ENCODE peak calls at places on chromosomes 5 and 9, in four cellular contexts. One of them, this sample, is unnamed.

GRCh38 chr5:117201016-117201415 is 626.4 kb upstream of the SEMA6A start:
- DNase-seq in foreskin fibroblast: no peak
- DNase-seq in astrocyte of the cerebellum: no peak
- DNase-seq in CD8-positive, alpha-beta memory T cell: no peak
- DNase-seq in this sample: no peak

GRCh38 chr5:159511570-159511969 is 181.3 kb upstream of the IL12B start:
- DNase-seq in CD8-positive, alpha-beta memory T cell: no peak
- DNase-seq in foreskin fibroblast: peak; percentile 28
- DNase-seq in astrocyte of the cerebellum: no peak
- DNase-seq in this sample: no peak

GRCh38 chr9:7976167-7976755 is 176.7 kb upstream of the DMAC1 start:
- DNase-seq in foreskin fibroblast: no peak
- DNase-seq in astrocyte of the cerebellum: peak; percentile 5
- DNase-seq in CD8-positive, alpha-beta memory T cell: peak; percentile 53
- DNase-seq in this sample: peak; percentile 4

GRCh38 chr9:35791321-35791921 is at the start of gene NPR2:
- DNase-seq in astrocyte of the cerebellum: no peak
- DNase-seq in foreskin fibroblast: peak; percentile 77
- DNase-seq in CD8-positive, alpha-beta memory T cell: no peak
- DNase-seq in this sample: no peak

GRCh38 chr5:176644878-176645670 is 2.2 kb upstream of the TSPAN17 start:
- DNase-seq in astrocyte of the cerebellum: no peak
- DNase-seq in foreskin fibroblast: no peak
- DNase-seq in CD8-positive, alpha-beta memory T cell: no peak
- DNase-seq in this sample: no peak

GRCh38 chr9:122029898-122030297 is 63.2 kb downstream of the TTLL11 start:
- DNase-seq in astrocyte of the cerebellum: no peak
- DNase-seq in foreskin fibroblast: no peak
- DNase-seq in CD8-positive, alpha-beta memory T cell: no peak
- DNase-seq in this sample: no peak

GRCh38 chr9:110198357-110198756 is 9.6 kb downstream of the C9orf152 start:
- DNase-seq in astrocyte of the cerebellum: no peak
- DNase-seq in CD8-positive, alpha-beta memory T cell: no peak
- DNase-seq in foreskin fibroblast: no peak
- DNase-seq in this sample: no peak

GRCh38 chr5:3187846-3188425 is 407.7 kb upstream of the IRX1 start:
- DNase-seq in astrocyte of the cerebellum: no peak
- DNase-seq in CD8-positive, alpha-beta memory T cell: no peak
- DNase-seq in foreskin fibroblast: no peak
- DNase-seq in this sample: no peak

GRCh38 chr9:72540348-72540873 is 19.0 kb downstream of the TMC1 start:
- DNase-seq in astrocyte of the cerebellum: no peak
- DNase-seq in CD8-positive, alpha-beta memory T cell: no peak
- DNase-seq in foreskin fibroblast: peak; percentile 75
- DNase-seq in this sample: no peak

GRCh38 chr9:94145640-94146039 is 61.4 kb downstream of the PTPDC1 start:
- DNase-seq in foreskin fibroblast: no peak
- DNase-seq in CD8-positive, alpha-beta memory T cell: no peak
- DNase-seq in astrocyte of the cerebellum: no peak
- DNase-seq in this sample: no peak

GRCh38 chr9:138015021-138015829 is 137.6 kb downstream of the CACNA1B start:
- DNase-seq in astrocyte of the cerebellum: no peak
- DNase-seq in foreskin fibroblast: no peak
- DNase-seq in CD8-positive, alpha-beta memory T cell: no peak
- DNase-seq in this sample: no peak

GRCh38 chr5:52682492-52682891 is 105.2 kb upstream of the ITGA1 start:
- DNase-seq in CD8-positive, alpha-beta memory T cell: no peak
- DNase-seq in foreskin fibroblast: no peak
- DNase-seq in astrocyte of the cerebellum: no peak
- DNase-seq in this sample: no peak

This sample was measured in T-helper 2 cell.